ENCODE peak calls at places on chromosomes 3 and 15, in seven cellular contexts. X is activated naive CD4-positive, alpha-beta T cell treated with Interleukin-2 at 50 U/mL for 16 hours; T is NCI-H510A treated with DMSO at 0.1 percent for 48 hours; P is fibroblast of lung; M is ELR; A is amygdala; J is ascending aorta. W is an unnamed sample.

GRCh38 chr3:45623846-45624245 is 29.3 kb downstream of the LIMD1 start:
- DNase-seq in A (no peak), J (no peak), T (no peak), P (no peak), X (no peak), M (no peak), W (no peak)

GRCh38 chr3:47601310-47601709 is 22.6 kb upstream of the CSPG5 start:
- DNase-seq in A (no peak), X (no peak), M (no peak), P (no peak), T (no peak), J (no peak), W (no peak)

GRCh38 chr3:78178740-78179139 is 1138.8 kb downstream of the ROBO2 start:
- DNase-seq in J (no peak), T (no peak), M (no peak), P (peak), A (no peak), X (no peak), W (no peak)

GRCh38 chr3:43102773-43103480 is 3.0 kb downstream of the POMGNT2 start:
- DNase-seq in T (no peak), P (no peak), A (no peak), X (no peak), M (no peak), J (no peak), W (peak)

GRCh38 chr3:168341192-168341816 is 245.6 kb upstream of the GOLIM4 start:
- DNase-seq in T (no peak), P (peak), M (no peak), A (no peak), X (no peak), J (no peak), W (peak)

GRCh38 chr15:89379818-89380217 is 45.2 kb upstream of the POLG start:
- DNase-seq in X (no peak), A (no peak), J (no peak), P (no peak), M (no peak), T (no peak), W (no peak)

GRCh38 chr3:179760944-179761343 is 108.1 kb downstream of the USP13 start:
- DNase-seq in M (peak), A (no peak), X (no peak), P (peak), T (no peak), J (no peak), W (peak)

GRCh38 chr3:134249442-134249841 is 1.2 kb downstream of the RYK start:
- DNase-seq in T (no peak), P (no peak), J (no peak), A (no peak), M (no peak), X (no peak), W (no peak)

GRCh38 chr15:47602124-47602523 is 115.2 kb upstream of the SEMA6D start:
- DNase-seq in A (no peak), P (no peak), M (no peak), J (no peak), X (no peak), T (no peak), W (no peak)

GRCh38 chr3:3800076-3800448 is 831 bp downstream of the LRRN1 start:
- DNase-seq in X (no peak), T (peak), J (no peak), P (peak), A (no peak), M (no peak), W (no peak)

GRCh38 chr3:37243811-37244748 is 69.7 kb upstream of the LRRFIP2 start:
- DNase-seq in P (peak), T (peak), J (peak), M (peak), X (peak), A (peak), W (peak)

GRCh38 chr3:139124197-139124596 is 79.5 kb upstream of the PRR23C start:
- DNase-seq in M (no peak), J (peak), T (no peak), P (no peak), X (no peak), A (no peak), W (no peak)

GRCh38 chr15:48681274-48681840 is 35.8 kb upstream of the FBN1 start:
- DNase-seq in P (peak), X (no peak), J (no peak), T (no peak), M (peak), A (no peak), W (peak)

GRCh38 chr15:74978503-74978902 is 16.9 kb upstream of the SCAMP5 start:
- DNase-seq in J (no peak), T (no peak), P (peak), X (peak), A (peak), M (peak), W (no peak)

GRCh38 chr3:69385723-69386483 is at the start of gene FRMD4B:
- DNase-seq in P (peak), J (peak), T (peak), X (peak), A (peak), M (peak), W (peak)

GRCh38 chr3:42936157-42936981 is 30.4 kb downstream of the ZNF662 start:
- DNase-seq in X (no peak), J (peak), M (no peak), A (peak), P (peak), T (no peak), W (no peak)

GRCh38 chr15:86203462-86203861 is 123.8 kb downstream of the AGBL1 start:
- DNase-seq in P (peak), J (no peak), M (no peak), T (no peak), X (no peak), A (no peak), W (no peak)